ENCODE peak calls at places on chromosomes 11 and 22, in ten cellular contexts. One of them, this sample, is unnamed.

GRCh38 chr22:43992331-43992821 is 31.7 kb upstream of the PARVB start:
- DNase-seq in stimulated activated effector memory CD8-positive, alpha-beta T cell treated with anti-CD3 and anti-CD28 coated beads, Interleukin-12 subunit alpha, Interleukin-12 subunit beta, amount 100 ng/mL, for 72 hours: no peak
- DNase-seq in IMR-90: peak; percentile 78
- DNase-seq in RCC 7860: no peak
- DNase-seq in right atrium auricular region: no peak
- DNase-seq in H1: no peak
- DNase-seq in neural progenitor cell: no peak
- DNase-seq in activated CD4-positive, alpha-beta memory T cell treated with anti-CD3 and anti-CD28 coated beads for 36 hours: no peak
- DNase-seq in T-helper 9 cell: no peak
- DNase-seq in A549: no peak
- DNase-seq in this sample: peak; percentile 4

GRCh38 chr22:29061773-29062172 is at the start of gene C22orf31:
- DNase-seq in RCC 7860: no peak
- DNase-seq in right atrium auricular region: no peak
- DNase-seq in neural progenitor cell: no peak
- DNase-seq in activated CD4-positive, alpha-beta memory T cell treated with anti-CD3 and anti-CD28 coated beads for 36 hours: no peak
- DNase-seq in H1: no peak
- DNase-seq in IMR-90: peak; percentile 7
- DNase-seq in stimulated activated effector memory CD8-positive, alpha-beta T cell treated with anti-CD3 and anti-CD28 coated beads, Interleukin-12 subunit alpha, Interleukin-12 subunit beta, amount 100 ng/mL, for 72 hours: no peak
- DNase-seq in A549: no peak
- DNase-seq in T-helper 9 cell: no peak
- DNase-seq in this sample: no peak

GRCh38 chr22:49299821-49300231 is 527.8 kb downstream of the BRD1 start:
- DNase-seq in IMR-90: no peak
- DNase-seq in right atrium auricular region: peak; percentile 50
- DNase-seq in H1: no peak
- DNase-seq in activated CD4-positive, alpha-beta memory T cell treated with anti-CD3 and anti-CD28 coated beads for 36 hours: no peak
- DNase-seq in neural progenitor cell: no peak
- DNase-seq in RCC 7860: no peak
- DNase-seq in stimulated activated effector memory CD8-positive, alpha-beta T cell treated with anti-CD3 and anti-CD28 coated beads, Interleukin-12 subunit alpha, Interleukin-12 subunit beta, amount 100 ng/mL, for 72 hours: no peak
- DNase-seq in A549: no peak
- DNase-seq in T-helper 9 cell: no peak
- DNase-seq in this sample: no peak

GRCh38 chr22:17159504-17159951 is 451 bp upstream of the HDHD5 start:
- DNase-seq in RCC 7860: peak; percentile 38
- DNase-seq in T-helper 9 cell: peak; percentile 14
- DNase-seq in stimulated activated effector memory CD8-positive, alpha-beta T cell treated with anti-CD3 and anti-CD28 coated beads, Interleukin-12 subunit alpha, Interleukin-12 subunit beta, amount 100 ng/mL, for 72 hours: peak; percentile 35
- DNase-seq in activated CD4-positive, alpha-beta memory T cell treated with anti-CD3 and anti-CD28 coated beads for 36 hours: peak; percentile 89
- DNase-seq in A549: peak; percentile 48
- DNase-seq in neural progenitor cell: peak; percentile 50
- DNase-seq in IMR-90: peak; percentile 47
- DNase-seq in H1: no peak
- DNase-seq in right atrium auricular region: peak; percentile 60
- DNase-seq in this sample: no peak

GRCh38 chr11:110176366-110177056 is 83.3 kb downstream of the ZC3H12C start:
- DNase-seq in H1: no peak
- DNase-seq in stimulated activated effector memory CD8-positive, alpha-beta T cell treated with anti-CD3 and anti-CD28 coated beads, Interleukin-12 subunit alpha, Interleukin-12 subunit beta, amount 100 ng/mL, for 72 hours: no peak
- DNase-seq in right atrium auricular region: peak; percentile 43
- DNase-seq in IMR-90: peak; percentile 51
- DNase-seq in RCC 7860: peak; percentile 34
- DNase-seq in T-helper 9 cell: no peak
- DNase-seq in A549: no peak
- DNase-seq in activated CD4-positive, alpha-beta memory T cell treated with anti-CD3 and anti-CD28 coated beads for 36 hours: no peak
- DNase-seq in neural progenitor cell: no peak
- DNase-seq in this sample: no peak

GRCh38 chr11:79982185-79982584 is 541.4 kb upstream of the TENM4 start:
- DNase-seq in H1: no peak
- DNase-seq in A549: no peak
- DNase-seq in RCC 7860: no peak
- DNase-seq in neural progenitor cell: no peak
- DNase-seq in right atrium auricular region: no peak
- DNase-seq in IMR-90: no peak
- DNase-seq in activated CD4-positive, alpha-beta memory T cell treated with anti-CD3 and anti-CD28 coated beads for 36 hours: no peak
- DNase-seq in T-helper 9 cell: no peak
- DNase-seq in stimulated activated effector memory CD8-positive, alpha-beta T cell treated with anti-CD3 and anti-CD28 coated beads, Interleukin-12 subunit alpha, Interleukin-12 subunit beta, amount 100 ng/mL, for 72 hours: no peak
- DNase-seq in this sample: no peak

GRCh38 chr11:94796863-94797262 is 28.7 kb downstream of the AMOTL1 start:
- DNase-seq in A549: no peak
- DNase-seq in activated CD4-positive, alpha-beta memory T cell treated with anti-CD3 and anti-CD28 coated beads for 36 hours: no peak
- DNase-seq in H1: no peak
- DNase-seq in neural progenitor cell: no peak
- DNase-seq in IMR-90: no peak
- DNase-seq in stimulated activated effector memory CD8-positive, alpha-beta T cell treated with anti-CD3 and anti-CD28 coated beads, Interleukin-12 subunit alpha, Interleukin-12 subunit beta, amount 100 ng/mL, for 72 hours: no peak
- DNase-seq in right atrium auricular region: no peak
- DNase-seq in RCC 7860: no peak
- DNase-seq in T-helper 9 cell: no peak
- DNase-seq in this sample: no peak

GRCh38 chr11:65307298-65308229 is 7.1 kb upstream of the CDC42EP2 start:
- DNase-seq in activated CD4-positive, alpha-beta memory T cell treated with anti-CD3 and anti-CD28 coated beads for 36 hours: no peak
- DNase-seq in RCC 7860: peak; percentile 11
- DNase-seq in IMR-90: peak; percentile 31
- DNase-seq in T-helper 9 cell: no peak
- DNase-seq in stimulated activated effector memory CD8-positive, alpha-beta T cell treated with anti-CD3 and anti-CD28 coated beads, Interleukin-12 subunit alpha, Interleukin-12 subunit beta, amount 100 ng/mL, for 72 hours: no peak
- DNase-seq in H1: no peak
- DNase-seq in right atrium auricular region: no peak
- DNase-seq in A549: no peak
- DNase-seq in neural progenitor cell: no peak
- DNase-seq in this sample: no peak

GRCh38 chr22:25420925-25421904 is 143.3 kb upstream of the GRK3 start:
- DNase-seq in T-helper 9 cell: no peak
- DNase-seq in right atrium auricular region: no peak
- DNase-seq in H1: no peak
- DNase-seq in A549: peak; percentile 40
- DNase-seq in neural progenitor cell: peak; percentile 69
- DNase-seq in IMR-90: no peak
- DNase-seq in stimulated activated effector memory CD8-positive, alpha-beta T cell treated with anti-CD3 and anti-CD28 coated beads, Interleukin-12 subunit alpha, Interleukin-12 subunit beta, amount 100 ng/mL, for 72 hours: no peak
- DNase-seq in RCC 7860: no peak
- DNase-seq in activated CD4-positive, alpha-beta memory T cell treated with anti-CD3 and anti-CD28 coated beads for 36 hours: no peak
- DNase-seq in this sample: no peak

GRCh38 chr22:49369726-49370717 is 457.7 kb downstream of the BRD1 start:
- DNase-seq in stimulated activated effector memory CD8-positive, alpha-beta T cell treated with anti-CD3 and anti-CD28 coated beads, Interleukin-12 subunit alpha, Interleukin-12 subunit beta, amount 100 ng/mL, for 72 hours: no peak
- DNase-seq in activated CD4-positive, alpha-beta memory T cell treated with anti-CD3 and anti-CD28 coated beads for 36 hours: no peak
- DNase-seq in IMR-90: no peak
- DNase-seq in RCC 7860: no peak
- DNase-seq in T-helper 9 cell: no peak
- DNase-seq in right atrium auricular region: peak; percentile 43
- DNase-seq in H1: no peak
- DNase-seq in neural progenitor cell: no peak
- DNase-seq in A549: no peak
- DNase-seq in this sample: no peak

GRCh38 chr11:66701432-66702240 is 23.9 kb upstream of the RBM4B start:
- DNase-seq in A549: no peak
- DNase-seq in IMR-90: no peak
- DNase-seq in RCC 7860: no peak
- DNase-seq in H1: no peak
- DNase-seq in right atrium auricular region: no peak
- DNase-seq in stimulated activated effector memory CD8-positive, alpha-beta T cell treated with anti-CD3 and anti-CD28 coated beads, Interleukin-12 subunit alpha, Interleukin-12 subunit beta, amount 100 ng/mL, for 72 hours: no peak
- DNase-seq in T-helper 9 cell: no peak
- DNase-seq in neural progenitor cell: no peak
- DNase-seq in activated CD4-positive, alpha-beta memory T cell treated with anti-CD3 and anti-CD28 coated beads for 36 hours: no peak
- DNase-seq in this sample: no peak

GRCh38 chr11:108009497-108010360 is 1.0 kb downstream of the CUL5 start:
- DNase-seq in H1: no peak
- DNase-seq in RCC 7860: no peak
- DNase-seq in A549: no peak
- DNase-seq in neural progenitor cell: peak; percentile 69
- DNase-seq in IMR-90: no peak
- DNase-seq in T-helper 9 cell: no peak
- DNase-seq in right atrium auricular region: no peak
- DNase-seq in stimulated activated effector memory CD8-positive, alpha-beta T cell treated with anti-CD3 and anti-CD28 coated beads, Interleukin-12 subunit alpha, Interleukin-12 subunit beta, amount 100 ng/mL, for 72 hours: no peak
- DNase-seq in activated CD4-positive, alpha-beta memory T cell treated with anti-CD3 and anti-CD28 coated beads for 36 hours: peak; percentile 27
- DNase-seq in this sample: no peak

GRCh38 chr22:42962295-42963230 is 52.4 kb downstream of the PACSIN2 start:
- DNase-seq in stimulated activated effector memory CD8-positive, alpha-beta T cell treated with anti-CD3 and anti-CD28 coated beads, Interleukin-12 subunit alpha, Interleukin-12 subunit beta, amount 100 ng/mL, for 72 hours: no peak
- DNase-seq in activated CD4-positive, alpha-beta memory T cell treated with anti-CD3 and anti-CD28 coated beads for 36 hours: no peak
- DNase-seq in RCC 7860: no peak
- DNase-seq in H1: no peak
- DNase-seq in A549: peak; percentile 27
- DNase-seq in neural progenitor cell: no peak
- DNase-seq in IMR-90: peak; percentile 47
- DNase-seq in T-helper 9 cell: no peak
- DNase-seq in right atrium auricular region: no peak
- DNase-seq in this sample: no peak

GRCh38 chr22:20155330-20156041 is 4.6 kb upstream of the CCDC188 start:
- DNase-seq in H1: no peak
- DNase-seq in T-helper 9 cell: no peak
- DNase-seq in neural progenitor cell: peak; percentile 31
- DNase-seq in IMR-90: no peak
- DNase-seq in right atrium auricular region: no peak
- DNase-seq in A549: no peak
- DNase-seq in RCC 7860: peak; percentile 36
- DNase-seq in stimulated activated effector memory CD8-positive, alpha-beta T cell treated with anti-CD3 and anti-CD28 coated beads, Interleukin-12 subunit alpha, Interleukin-12 subunit beta, amount 100 ng/mL, for 72 hours: no peak
- DNase-seq in activated CD4-positive, alpha-beta memory T cell treated with anti-CD3 and anti-CD28 coated beads for 36 hours: peak; percentile 35
- DNase-seq in this sample: no peak

GRCh38 chr11:13119928-13120520 is 110.9 kb downstream of the RASSF10 start:
- DNase-seq in A549: no peak
- DNase-seq in RCC 7860: peak; percentile 9
- DNase-seq in IMR-90: no peak
- DNase-seq in stimulated activated effector memory CD8-positive, alpha-beta T cell treated with anti-CD3 and anti-CD28 coated beads, Interleukin-12 subunit alpha, Interleukin-12 subunit beta, amount 100 ng/mL, for 72 hours: no peak
- DNase-seq in right atrium auricular region: no peak
- DNase-seq in T-helper 9 cell: no peak
- DNase-seq in H1: no peak
- DNase-seq in neural progenitor cell: no peak
- DNase-seq in activated CD4-positive, alpha-beta memory T cell treated with anti-CD3 and anti-CD28 coated beads for 36 hours: no peak
- DNase-seq in this sample: no peak

GRCh38 chr22:17914474-17914873 is 109.9 kb downstream of the MICAL3 start:
- DNase-seq in A549: no peak
- DNase-seq in T-helper 9 cell: no peak
- DNase-seq in IMR-90: no peak
- DNase-seq in neural progenitor cell: no peak
- DNase-seq in stimulated activated effector memory CD8-positive, alpha-beta T cell treated with anti-CD3 and anti-CD28 coated beads, Interleukin-12 subunit alpha, Interleukin-12 subunit beta, amount 100 ng/mL, for 72 hours: no peak
- DNase-seq in H1: no peak
- DNase-seq in activated CD4-positive, alpha-beta memory T cell treated with anti-CD3 and anti-CD28 coated beads for 36 hours: no peak
- DNase-seq in RCC 7860: no peak
- DNase-seq in right atrium auricular region: no peak
- DNase-seq in this sample: no peak

GRCh38 chr11:27396259-27396839 is 33.3 kb upstream of the CCDC34 start:
- DNase-seq in RCC 7860: no peak
- DNase-seq in H1: no peak
- DNase-seq in T-helper 9 cell: no peak
- DNase-seq in A549: no peak
- DNase-seq in activated CD4-positive, alpha-beta memory T cell treated with anti-CD3 and anti-CD28 coated beads for 36 hours: no peak
- DNase-seq in IMR-90: no peak
- DNase-seq in stimulated activated effector memory CD8-positive, alpha-beta T cell treated with anti-CD3 and anti-CD28 coated beads, Interleukin-12 subunit alpha, Interleukin-12 subunit beta, amount 100 ng/mL, for 72 hours: no peak
- DNase-seq in neural progenitor cell: no peak
- DNase-seq in right atrium auricular region: no peak
- DNase-seq in this sample: no peak

GRCh38 chr22:37462983-37463382 is 23.2 kb downstream of the MFNG start:
- DNase-seq in IMR-90: peak; percentile 49
- DNase-seq in H1: no peak
- DNase-seq in A549: no peak
- DNase-seq in RCC 7860: no peak
- DNase-seq in stimulated activated effector memory CD8-positive, alpha-beta T cell treated with anti-CD3 and anti-CD28 coated beads, Interleukin-12 subunit alpha, Interleukin-12 subunit beta, amount 100 ng/mL, for 72 hours: no peak
- DNase-seq in right atrium auricular region: no peak
- DNase-seq in T-helper 9 cell: no peak
- DNase-seq in activated CD4-positive, alpha-beta memory T cell treated with anti-CD3 and anti-CD28 coated beads for 36 hours: peak; percentile 22
- DNase-seq in neural progenitor cell: peak; percentile 86
- DNase-seq in this sample: no peak

GRCh38 chr11:74570266-74571061 is 21.9 kb upstream of the POLD3 start:
- DNase-seq in neural progenitor cell: peak; percentile 70
- DNase-seq in RCC 7860: peak; percentile 20
- DNase-seq in H1: no peak
- DNase-seq in A549: peak; percentile 70
- DNase-seq in stimulated activated effector memory CD8-positive, alpha-beta T cell treated with anti-CD3 and anti-CD28 coated beads, Interleukin-12 subunit alpha, Interleukin-12 subunit beta, amount 100 ng/mL, for 72 hours: no peak
- DNase-seq in activated CD4-positive, alpha-beta memory T cell treated with anti-CD3 and anti-CD28 coated beads for 36 hours: peak; percentile 46
- DNase-seq in IMR-90: peak; percentile 53
- DNase-seq in T-helper 9 cell: no peak
- DNase-seq in right atrium auricular region: no peak
- DNase-seq in this sample: peak; percentile 28

GRCh38 chr11:94885133-94885532 is 88.2 kb downstream of the CWC15 start:
- DNase-seq in A549: no peak
- DNase-seq in T-helper 9 cell: no peak
- DNase-seq in neural progenitor cell: no peak
- DNase-seq in right atrium auricular region: no peak
- DNase-seq in IMR-90: no peak
- DNase-seq in stimulated activated effector memory CD8-positive, alpha-beta T cell treated with anti-CD3 and anti-CD28 coated beads, Interleukin-12 subunit alpha, Interleukin-12 subunit beta, amount 100 ng/mL, for 72 hours: no peak
- DNase-seq in H1: no peak
- DNase-seq in activated CD4-positive, alpha-beta memory T cell treated with anti-CD3 and anti-CD28 coated beads for 36 hours: no peak
- DNase-seq in RCC 7860: peak; percentile 48
- DNase-seq in this sample: no peak

GRCh38 chr22:20414450-20414849 is 20.5 kb downstream of the ZNF74 start:
- DNase-seq in stimulated activated effector memory CD8-positive, alpha-beta T cell treated with anti-CD3 and anti-CD28 coated beads, Interleukin-12 subunit alpha, Interleukin-12 subunit beta, amount 100 ng/mL, for 72 hours: no peak
- DNase-seq in neural progenitor cell: no peak
- DNase-seq in right atrium auricular region: no peak
- DNase-seq in T-helper 9 cell: no peak
- DNase-seq in IMR-90: no peak
- DNase-seq in RCC 7860: no peak
- DNase-seq in H1: no peak
- DNase-seq in activated CD4-positive, alpha-beta memory T cell treated with anti-CD3 and anti-CD28 coated beads for 36 hours: no peak
- DNase-seq in A549: no peak
- DNase-seq in this sample: no peak

GRCh38 chr11:11155962-11156815 is 196.9 kb downstream of the CSNK2A3 start:
- DNase-seq in IMR-90: no peak
- DNase-seq in RCC 7860: no peak
- DNase-seq in A549: peak; percentile 9
- DNase-seq in T-helper 9 cell: peak; percentile 48
- DNase-seq in activated CD4-positive, alpha-beta memory T cell treated with anti-CD3 and anti-CD28 coated beads for 36 hours: peak; percentile 77
- DNase-seq in right atrium auricular region: no peak
- DNase-seq in stimulated activated effector memory CD8-positive, alpha-beta T cell treated with anti-CD3 and anti-CD28 coated beads, Interleukin-12 subunit alpha, Interleukin-12 subunit beta, amount 100 ng/mL, for 72 hours: no peak
- DNase-seq in H1: peak; percentile 31
- DNase-seq in neural progenitor cell: peak; percentile 56
- DNase-seq in this sample: no peak

GRCh38 chr11:66492161-66492865 is 12.1 kb downstream of the DPP3 start:
- DNase-seq in T-helper 9 cell: no peak
- DNase-seq in right atrium auricular region: no peak
- DNase-seq in H1: no peak
- DNase-seq in neural progenitor cell: no peak
- DNase-seq in RCC 7860: no peak
- DNase-seq in activated CD4-positive, alpha-beta memory T cell treated with anti-CD3 and anti-CD28 coated beads for 36 hours: no peak
- DNase-seq in IMR-90: no peak
- DNase-seq in stimulated activated effector memory CD8-positive, alpha-beta T cell treated with anti-CD3 and anti-CD28 coated beads, Interleukin-12 subunit alpha, Interleukin-12 subunit beta, amount 100 ng/mL, for 72 hours: no peak
- DNase-seq in A549: no peak
- DNase-seq in this sample: no peak

GRCh38 chr11:62682518-62682917 is 3.6 kb upstream of the UBXN1 start:
- DNase-seq in activated CD4-positive, alpha-beta memory T cell treated with anti-CD3 and anti-CD28 coated beads for 36 hours: no peak
- DNase-seq in neural progenitor cell: no peak
- DNase-seq in A549: no peak
- DNase-seq in H1: no peak
- DNase-seq in T-helper 9 cell: no peak
- DNase-seq in right atrium auricular region: no peak
- DNase-seq in RCC 7860: no peak
- DNase-seq in stimulated activated effector memory CD8-positive, alpha-beta T cell treated with anti-CD3 and anti-CD28 coated beads, Interleukin-12 subunit alpha, Interleukin-12 subunit beta, amount 100 ng/mL, for 72 hours: no peak
- DNase-seq in IMR-90: no peak
- DNase-seq in this sample: no peak

GRCh38 chr22:39568278-39568981 is 2.1 kb upstream of the CACNA1I start:
- DNase-seq in T-helper 9 cell: no peak
- DNase-seq in RCC 7860: no peak
- DNase-seq in H1: no peak
- DNase-seq in right atrium auricular region: no peak
- DNase-seq in stimulated activated effector memory CD8-positive, alpha-beta T cell treated with anti-CD3 and anti-CD28 coated beads, Interleukin-12 subunit alpha, Interleukin-12 subunit beta, amount 100 ng/mL, for 72 hours: no peak
- DNase-seq in activated CD4-positive, alpha-beta memory T cell treated with anti-CD3 and anti-CD28 coated beads for 36 hours: no peak
- DNase-seq in neural progenitor cell: no peak
- DNase-seq in A549: no peak
- DNase-seq in IMR-90: no peak
- DNase-seq in this sample: no peak

GRCh38 chr11:2302280-2302843 is 549 bp downstream of the TSPAN32 start:
- DNase-seq in T-helper 9 cell: no peak
- DNase-seq in right atrium auricular region: peak; percentile 59
- DNase-seq in A549: no peak
- DNase-seq in RCC 7860: no peak
- DNase-seq in activated CD4-positive, alpha-beta memory T cell treated with anti-CD3 and anti-CD28 coated beads for 36 hours: peak; percentile 42
- DNase-seq in IMR-90: no peak
- DNase-seq in neural progenitor cell: no peak
- DNase-seq in H1: no peak
- DNase-seq in stimulated activated effector memory CD8-positive, alpha-beta T cell treated with anti-CD3 and anti-CD28 coated beads, Interleukin-12 subunit alpha, Interleukin-12 subunit beta, amount 100 ng/mL, for 72 hours: no peak
- DNase-seq in this sample: no peak

GRCh38 chr11:108733479-108734116 is 68.7 kb downstream of the DDX10 start:
- DNase-seq in A549: no peak
- DNase-seq in activated CD4-positive, alpha-beta memory T cell treated with anti-CD3 and anti-CD28 coated beads for 36 hours: peak; percentile 71
- DNase-seq in right atrium auricular region: no peak
- DNase-seq in neural progenitor cell: no peak
- DNase-seq in RCC 7860: no peak
- DNase-seq in T-helper 9 cell: no peak
- DNase-seq in stimulated activated effector memory CD8-positive, alpha-beta T cell treated with anti-CD3 and anti-CD28 coated beads, Interleukin-12 subunit alpha, Interleukin-12 subunit beta, amount 100 ng/mL, for 72 hours: peak; percentile 15
- DNase-seq in IMR-90: peak; percentile 62
- DNase-seq in H1: no peak
- DNase-seq in this sample: no peak

GRCh38 chr11:62835336-62835735 is 2.7 kb upstream of the TEX54 start:
- DNase-seq in A549: no peak
- DNase-seq in stimulated activated effector memory CD8-positive, alpha-beta T cell treated with anti-CD3 and anti-CD28 coated beads, Interleukin-12 subunit alpha, Interleukin-12 subunit beta, amount 100 ng/mL, for 72 hours: no peak
- DNase-seq in RCC 7860: no peak
- DNase-seq in activated CD4-positive, alpha-beta memory T cell treated with anti-CD3 and anti-CD28 coated beads for 36 hours: no peak
- DNase-seq in right atrium auricular region: no peak
- DNase-seq in IMR-90: no peak
- DNase-seq in neural progenitor cell: no peak
- DNase-seq in T-helper 9 cell: no peak
- DNase-seq in H1: no peak
- DNase-seq in this sample: no peak